ENCODE peak calls at places on chromosomes 6 and 20, in ten cellular contexts. P is GM10248; Q is tibial artery; C is ascending aorta; D is CD8-positive, alpha-beta T cell; J is psoas muscle; K is endothelial cell; O is osteocyte; R is heart left ventricle; B is dorsolateral prefrontal cortex. G is an unnamed sample.

GRCh38 chr6:158517581-158517980 is 42.3 kb upstream of the TMEM181 start:
- DNase-seq in P (peak; percentile 49), Q (no peak), C (no peak), D (no peak), J (no peak), K (no peak), O (no peak), R (no peak), B (no peak), G (no peak)

GRCh38 chr6:150584596-150584995 is 15.1 kb upstream of the PLEKHG1 start:
- DNase-seq in P (no peak), Q (no peak), C (no peak), D (no peak), J (no peak), K (no peak), O (no peak), R (no peak), B (no peak), G (no peak)

GRCh38 chr6:160300076-160300695 is 41.6 kb upstream of the SLC22A2 start:
- DNase-seq in P (no peak), Q (no peak), C (no peak), D (no peak), J (no peak), K (no peak), O (no peak), R (no peak), B (no peak), G (no peak)

GRCh38 chr6:39843305-39844020 is 51.3 kb downstream of the DAAM2 start:
- DNase-seq in P (no peak), Q (peak; percentile 30), C (no peak), D (no peak), J (no peak), K (no peak), O (no peak), R (no peak), B (no peak), G (no peak)

GRCh38 chr6:77368660-77369313 is 94.5 kb downstream of the HTR1B start:
- DNase-seq in P (no peak), Q (peak; percentile 25), C (peak; percentile 9), D (no peak), J (peak; percentile 57), K (peak; percentile 35), O (no peak), R (peak; percentile 42), B (no peak), G (no peak)

GRCh38 chr20:23200914-23201313 is 114.8 kb upstream of the CD93 start:
- DNase-seq in P (peak; percentile 27), Q (no peak), C (no peak), D (no peak), J (peak; percentile 68), K (peak; percentile 50), O (no peak), R (peak; percentile 49), B (no peak), G (no peak)

GRCh38 chr6:5565976-5566375 is 304.7 kb downstream of the FARS2 start:
- DNase-seq in P (no peak), Q (no peak), C (no peak), D (no peak), J (no peak), K (no peak), O (no peak), R (no peak), B (no peak), G (no peak)

GRCh38 chr6:34926655-34927054 is 37.6 kb downstream of the ANKS1A start:
- DNase-seq in P (no peak), Q (no peak), C (no peak), D (no peak), J (no peak), K (no peak), O (no peak), R (no peak), B (no peak), G (no peak)

GRCh38 chr20:34143951-34144350 is 31.9 kb upstream of the EIF2S2 start:
- DNase-seq in P (no peak), Q (no peak), C (no peak), D (no peak), J (no peak), K (no peak), O (no peak), R (no peak), B (no peak), G (no peak)

GRCh38 chr6:90298459-90299053 is 1.9 kb upstream of the BACH2 start:
- DNase-seq in P (no peak), Q (no peak), C (no peak), D (no peak), J (no peak), K (no peak), O (no peak), R (no peak), B (no peak), G (no peak)

GRCh38 chr6:131250121-131250520 is 114.9 kb downstream of the AKAP7 start:
- DNase-seq in P (no peak), Q (peak; percentile 64), C (no peak), D (peak; percentile 2), J (peak; percentile 48), K (peak; percentile 21), O (no peak), R (peak; percentile 68), B (peak; percentile 71), G (no peak)

GRCh38 chr6:47420394-47421371 is 56.9 kb upstream of the CD2AP start:
- DNase-seq in P (no peak), Q (no peak), C (no peak), D (no peak), J (no peak), K (no peak), O (no peak), R (no peak), B (no peak), G (no peak)

GRCh38 chr20:10651227-10651990 is 22.4 kb downstream of the JAG1 start:
- DNase-seq in P (no peak), Q (peak; percentile 25), C (no peak), D (no peak), J (no peak), K (no peak), O (no peak), R (peak; percentile 36), B (no peak), G (no peak)

GRCh38 chr20:10897341-10897740 is 223.5 kb upstream of the JAG1 start:
- DNase-seq in P (no peak), Q (no peak), C (no peak), D (no peak), J (no peak), K (no peak), O (no peak), R (no peak), B (no peak), G (no peak)

GRCh38 chr20:36875702-36876472 is at the start of gene TLDC2:
- DNase-seq in P (no peak), Q (no peak), C (no peak), D (no peak), J (no peak), K (no peak), O (no peak), R (no peak), B (no peak), G (no peak)

GRCh38 chr20:24027229-24027628 is 38.6 kb upstream of the GGTLC1 start:
- DNase-seq in P (no peak), Q (peak; percentile 75), C (peak; percentile 46), D (peak; percentile 68), J (peak; percentile 64), K (no peak), O (no peak), R (peak; percentile 70), B (no peak), G (peak; percentile 38)

GRCh38 chr20:56828402-56828801 is 199.3 kb downstream of the TFAP2C start:
- DNase-seq in P (no peak), Q (no peak), C (no peak), D (no peak), J (no peak), K (no peak), O (no peak), R (no peak), B (no peak), G (no peak)

DNA sequence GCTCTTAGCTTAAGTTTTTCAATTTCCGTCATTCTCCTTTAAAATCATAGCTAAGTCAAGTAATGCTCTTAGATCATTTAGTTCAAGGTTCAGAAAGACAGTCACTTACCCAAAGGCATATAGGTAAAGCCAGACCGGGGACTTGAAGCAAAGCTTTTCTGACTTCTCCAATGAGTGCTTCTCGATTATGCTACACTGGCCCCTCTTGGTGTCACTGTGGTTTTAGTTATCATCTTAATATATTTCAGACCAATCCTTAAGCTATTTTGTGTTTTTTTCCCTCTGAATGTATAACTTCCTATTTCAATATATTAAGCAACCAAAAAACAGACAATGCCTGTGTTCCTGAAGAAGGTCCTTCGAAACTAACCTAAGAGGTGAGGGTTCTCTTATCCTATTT is 3.8 kb downstream of the PRDM1 start:
- DNase-seq in P (no peak), Q (no peak), C (no peak), D (no peak), J (no peak), K (no peak), O (no peak), R (no peak), B (no peak), G (no peak)
- TF ChIP-seq CTCF in P (peak; percentile 35), Q (no peak), C (no peak), D (no peak), J (no peak), K (no peak), O (peak; percentile 22), R (no peak), B (no peak), G (no peak)

DNA sequence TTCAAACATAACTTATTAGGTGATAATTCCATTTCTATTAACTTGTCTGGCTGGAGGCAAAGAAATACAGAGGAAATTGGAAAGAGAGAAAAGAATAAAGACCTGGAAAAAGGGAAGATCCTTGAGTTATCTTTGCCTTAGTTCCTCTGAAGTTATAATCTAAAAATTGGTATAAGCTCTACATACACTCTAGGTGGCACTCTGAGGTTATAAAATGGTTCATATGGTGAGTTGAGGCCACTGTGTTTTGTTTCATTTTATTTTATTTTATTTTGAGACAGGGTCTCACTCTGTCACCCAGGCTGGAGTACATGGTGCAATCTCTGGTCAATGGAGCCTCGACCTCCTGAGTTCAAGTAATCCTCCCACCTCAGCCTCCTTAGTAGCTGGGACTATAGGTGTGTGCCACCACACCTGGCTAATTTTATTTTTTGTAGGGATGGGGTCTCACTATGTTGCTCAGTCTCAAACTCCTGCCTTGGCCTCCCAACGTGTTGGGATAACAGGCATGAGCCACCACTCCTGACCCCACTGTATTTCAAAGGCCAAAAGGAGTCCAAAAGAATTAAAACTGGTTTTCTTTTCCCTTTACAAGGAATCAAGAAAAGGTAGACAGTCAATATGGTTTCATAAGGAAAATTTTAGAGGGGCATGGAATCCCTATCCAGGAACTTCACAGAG is 19.4 kb downstream of the GPX6 start:
- DNase-seq in P (no peak), Q (no peak), C (no peak), D (no peak), J (no peak), K (no peak), O (no peak), R (no peak), B (no peak), G (no peak)
- TF ChIP-seq CTCF in P (peak; percentile 16), Q (no peak), C (no peak), D (no peak), J (no peak), K (no peak), O (peak; percentile 32), R (no peak), B (no peak), G (no peak)

GRCh38 chr20:15867899-15868298 is 705.3 kb downstream of the KIF16B start:
- DNase-seq in P (no peak), Q (no peak), C (no peak), D (no peak), J (no peak), K (no peak), O (no peak), R (no peak), B (no peak), G (no peak)
- TF ChIP-seq CTCF in P (peak; percentile 8), Q (no peak), C (no peak), D (no peak), J (no peak), K (no peak), O (peak; percentile 15), R (no peak), B (no peak), G (no peak)

GRCh38 chr6:147742445-147742844 is 234.0 kb downstream of the SAMD5 start:
- DNase-seq in P (no peak), Q (no peak), C (no peak), D (no peak), J (no peak), K (no peak), O (no peak), R (no peak), B (no peak), G (no peak)
- TF ChIP-seq CTCF in P (no peak), Q (no peak), C (no peak), D (no peak), J (no peak), K (no peak), O (no peak), R (no peak), B (no peak), G (no peak)